ENCODE peak calls at places on chromosomes 2 and 18, in seven cellular contexts. M, Q, V, E, R, A and J are unnamed samples.

GRCh38 chr2:53075760-53076159 is 691.8 kb upstream of the CHAC2 start:
- DNase-seq in M (no peak), Q (no peak), V (no peak), E (no peak), R (no peak), A (no peak), J (no peak)

GRCh38 chr2:95297088-95297487 is at the start of gene KCNIP3:
- DNase-seq in M (peak), Q (no peak), V (no peak), E (no peak), R (no peak), A (peak), J (no peak)

GRCh38 chr2:58047969-58048368 is 1.4 kb downstream of the VRK2 start:
- DNase-seq in M (no peak), Q (no peak), V (no peak), E (no peak), R (no peak), A (no peak), J (no peak)

GRCh38 chr2:191977754-191978153 is 130.9 kb upstream of the CAVIN2 start:
- DNase-seq in M (no peak), Q (no peak), V (no peak), E (no peak), R (no peak), A (no peak), J (no peak)

GRCh38 chr2:63537306-63537705 is 51.0 kb downstream of the WDPCP start:
- DNase-seq in M (no peak), Q (no peak), V (no peak), E (no peak), R (no peak), A (no peak), J (peak)

GRCh38 chr18:75231053-75231406 is 20.4 kb downstream of the TSHZ1 start:
- DNase-seq in M (no peak), Q (no peak), V (no peak), E (no peak), R (no peak), A (no peak), J (no peak)

GRCh38 chr2:9211496-9211895 is 4.9 kb downstream of the ASAP2 start:
- DNase-seq in M (no peak), Q (no peak), V (no peak), E (no peak), R (no peak), A (no peak), J (no peak)

GRCh38 chr2:6770006-6770405 is 95.7 kb downstream of the CMPK2 start:
- DNase-seq in M (no peak), Q (no peak), V (no peak), E (no peak), R (no peak), A (no peak), J (no peak)

GRCh38 chr2:163732718-163733117 is 3.1 kb downstream of the FIGN start:
- DNase-seq in M (no peak), Q (no peak), V (no peak), E (no peak), R (no peak), A (no peak), J (no peak)

GRCh38 chr2:3634631-3635091 is 23.3 kb upstream of the ALLC start:
- DNase-seq in M (peak), Q (no peak), V (no peak), E (peak), R (peak), A (no peak), J (no peak)

GRCh38 chr2:43136862-43137261 is 89.5 kb downstream of the ZFP36L2 start:
- DNase-seq in M (no peak), Q (no peak), V (no peak), E (no peak), R (peak), A (no peak), J (no peak)

GRCh38 chr2:236747925-236748324 is 178.3 kb downstream of the ACKR3 start:
- DNase-seq in M (no peak), Q (no peak), V (no peak), E (no peak), R (no peak), A (no peak), J (no peak)

GRCh38 chr2:191682148-191682547 is 4.2 kb downstream of the NABP1 start:
- DNase-seq in M (no peak), Q (no peak), V (no peak), E (no peak), R (no peak), A (no peak), J (no peak)

GRCh38 chr2:73176205-73176880 is 26.0 kb upstream of the NOTO start:
- DNase-seq in M (no peak), Q (no peak), V (no peak), E (no peak), R (no peak), A (no peak), J (no peak)

GRCh38 chr2:7773974-7774365 is 856.8 kb downstream of the RNF144A start:
- DNase-seq in M (no peak), Q (no peak), V (no peak), E (no peak), R (no peak), A (no peak), J (no peak)

GRCh38 chr18:42525905-42526304 is 570.9 kb downstream of the PIK3C3 start:
- DNase-seq in M (no peak), Q (no peak), V (no peak), E (no peak), R (no peak), A (no peak), J (no peak)

GRCh38 chr2:16077601-16078000 is 137.3 kb downstream of the MYCN start:
- DNase-seq in M (no peak), Q (no peak), V (no peak), E (no peak), R (no peak), A (no peak), J (no peak)

GRCh38 chr18:45277870-45278269 is 337.4 kb upstream of the SLC14A2 start:
- DNase-seq in M (no peak), Q (no peak), V (no peak), E (no peak), R (no peak), A (no peak), J (no peak)

GRCh38 chr2:88078624-88079169 is 11.1 kb downstream of the SMYD1 start:
- DNase-seq in M (no peak), Q (no peak), V (no peak), E (no peak), R (no peak), A (no peak), J (no peak)

GRCh38 chr2:120917876-120918275 is 182.2 kb downstream of the GLI2 start:
- DNase-seq in M (no peak), Q (no peak), V (no peak), E (no peak), R (no peak), A (no peak), J (no peak)

GRCh38 chr2:10830203-10830602 is 17.6 kb upstream of the PDIA6 start:
- DNase-seq in M (no peak), Q (no peak), V (no peak), E (no peak), R (no peak), A (no peak), J (no peak)

GRCh38 chr2:237085261-237086221 is at the start of gene COPS8:
- DNase-seq in M (peak), Q (peak), V (peak), E (peak), R (peak), A (peak), J (peak)

GRCh38 chr2:48315847-48316194 is 214.1 kb upstream of the STON1 start:
- DNase-seq in M (no peak), Q (no peak), V (peak), E (no peak), R (no peak), A (no peak), J (no peak)

GRCh38 chr18:69895081-69896047 is 52.3 kb downstream of the CD226 start:
- DNase-seq in M (no peak), Q (no peak), V (no peak), E (no peak), R (no peak), A (no peak), J (no peak)

GRCh38 chr2:95799490-95799889 is 192.1 kb downstream of the ANKRD36C start:
- DNase-seq in M (no peak), Q (no peak), V (no peak), E (no peak), R (no peak), A (no peak), J (no peak)

GRCh38 chr2:177393381-177393780 is 808 bp downstream of the AGPS start:
- DNase-seq in M (no peak), Q (no peak), V (no peak), E (no peak), R (no peak), A (no peak), J (no peak)

GRCh38 chr2:107197601-107198000 is 311.6 kb upstream of the ST6GAL2 start:
- DNase-seq in M (no peak), Q (no peak), V (peak), E (no peak), R (no peak), A (no peak), J (no peak)

GRCh38 chr2:226607379-226607778 is 192.2 kb downstream of the IRS1 start:
- DNase-seq in M (no peak), Q (no peak), V (peak), E (no peak), R (no peak), A (no peak), J (no peak)

GRCh38 chr2:7073901-7074300 is 156.7 kb downstream of the RNF144A start:
- DNase-seq in M (no peak), Q (no peak), V (no peak), E (no peak), R (no peak), A (no peak), J (no peak)

GRCh38 chr2:1821530-1821929 is 77.2 kb upstream of the PXDN start:
- DNase-seq in M (no peak), Q (no peak), V (no peak), E (no peak), R (no peak), A (no peak), J (no peak)

GRCh38 chr2:238945433-238946150 is 97.7 kb downstream of the TWIST2 start:
- DNase-seq in M (no peak), Q (no peak), V (peak), E (peak), R (peak), A (no peak), J (peak)

GRCh38 chr2:223725494-223725893 is 111.9 kb downstream of the AP1S3 start:
- DNase-seq in M (peak), Q (no peak), V (peak), E (peak), R (peak), A (peak), J (peak)

GRCh38 chr2:223721746-223722145 is 115.6 kb downstream of the AP1S3 start:
- DNase-seq in M (no peak), Q (no peak), V (no peak), E (no peak), R (no peak), A (no peak), J (no peak)

GRCh38 chr2:223724831-223725230 is 112.6 kb downstream of the AP1S3 start:
- DNase-seq in M (no peak), Q (no peak), V (peak), E (no peak), R (no peak), A (no peak), J (no peak)

GRCh38 chr2:223722226-223722625 is 115.2 kb downstream of the AP1S3 start:
- DNase-seq in M (no peak), Q (no peak), V (no peak), E (no peak), R (no peak), A (no peak), J (no peak)

GRCh38 chr2:223723954-223724411 is 113.4 kb downstream of the AP1S3 start:
- DNase-seq in M (no peak), Q (no peak), V (peak), E (no peak), R (no peak), A (no peak), J (no peak)
- TF ChIP-seq POLR2A in M (no peak), Q (no peak), V (no peak), E (no peak), R (no peak), A (no peak), J (no peak)

GRCh38 chr2:218286570-218287459 is 5.5 kb downstream of the TMBIM1 start:
- DNase-seq in M (peak), Q (peak), V (peak), E (peak), R (peak), A (peak), J (peak)
- TF ChIP-seq POLR2A in M (no peak), Q (peak), V (no peak), E (no peak), R (no peak), A (peak), J (peak)

DNA sequence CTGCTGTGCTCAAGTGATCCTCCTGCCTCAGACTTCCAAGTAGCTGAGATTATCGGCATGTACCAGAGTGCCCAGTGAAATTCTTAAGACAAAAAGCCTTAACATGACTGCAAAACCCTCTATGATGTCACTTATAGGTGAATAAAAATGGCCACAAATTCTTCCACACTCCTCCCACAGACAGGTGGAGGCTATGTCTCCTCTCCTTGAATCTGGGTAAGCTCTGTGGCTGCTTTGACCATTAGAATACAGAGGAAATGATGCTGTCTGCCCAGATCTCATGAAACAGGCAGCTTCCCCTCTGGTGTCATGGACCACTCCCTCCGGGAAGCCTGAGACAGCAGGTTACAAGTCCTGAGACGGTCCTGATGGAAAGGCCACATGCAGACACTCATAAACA is 211.1 kb downstream of the TGIF1 start:
- DNase-seq in M (no peak), Q (no peak), V (no peak), E (no peak), R (no peak), A (no peak), J (no peak)
- TF ChIP-seq POLR2A in M (no peak), Q (no peak), V (no peak), E (no peak), R (no peak), A (no peak), J (no peak)

GRCh38 chr2:168246483-168247340 is 683 bp downstream of the STK39 start:
- DNase-seq in M (peak), Q (peak), V (peak), E (peak), R (peak), A (peak), J (peak)

GRCh38 chr2:168246072-168246482 is 1.3 kb downstream of the STK39 start:
- DNase-seq in M (no peak), Q (no peak), V (no peak), E (no peak), R (no peak), A (no peak), J (no peak)

GRCh38 chr2:168245074-168245825 is 2.1 kb downstream of the STK39 start:
- DNase-seq in M (no peak), Q (no peak), V (no peak), E (no peak), R (no peak), A (no peak), J (no peak)

GRCh38 chr2:168244318-168244717 is 3.1 kb downstream of the STK39 start:
- DNase-seq in M (no peak), Q (no peak), V (no peak), E (no peak), R (peak), A (peak), J (no peak)

DNA sequence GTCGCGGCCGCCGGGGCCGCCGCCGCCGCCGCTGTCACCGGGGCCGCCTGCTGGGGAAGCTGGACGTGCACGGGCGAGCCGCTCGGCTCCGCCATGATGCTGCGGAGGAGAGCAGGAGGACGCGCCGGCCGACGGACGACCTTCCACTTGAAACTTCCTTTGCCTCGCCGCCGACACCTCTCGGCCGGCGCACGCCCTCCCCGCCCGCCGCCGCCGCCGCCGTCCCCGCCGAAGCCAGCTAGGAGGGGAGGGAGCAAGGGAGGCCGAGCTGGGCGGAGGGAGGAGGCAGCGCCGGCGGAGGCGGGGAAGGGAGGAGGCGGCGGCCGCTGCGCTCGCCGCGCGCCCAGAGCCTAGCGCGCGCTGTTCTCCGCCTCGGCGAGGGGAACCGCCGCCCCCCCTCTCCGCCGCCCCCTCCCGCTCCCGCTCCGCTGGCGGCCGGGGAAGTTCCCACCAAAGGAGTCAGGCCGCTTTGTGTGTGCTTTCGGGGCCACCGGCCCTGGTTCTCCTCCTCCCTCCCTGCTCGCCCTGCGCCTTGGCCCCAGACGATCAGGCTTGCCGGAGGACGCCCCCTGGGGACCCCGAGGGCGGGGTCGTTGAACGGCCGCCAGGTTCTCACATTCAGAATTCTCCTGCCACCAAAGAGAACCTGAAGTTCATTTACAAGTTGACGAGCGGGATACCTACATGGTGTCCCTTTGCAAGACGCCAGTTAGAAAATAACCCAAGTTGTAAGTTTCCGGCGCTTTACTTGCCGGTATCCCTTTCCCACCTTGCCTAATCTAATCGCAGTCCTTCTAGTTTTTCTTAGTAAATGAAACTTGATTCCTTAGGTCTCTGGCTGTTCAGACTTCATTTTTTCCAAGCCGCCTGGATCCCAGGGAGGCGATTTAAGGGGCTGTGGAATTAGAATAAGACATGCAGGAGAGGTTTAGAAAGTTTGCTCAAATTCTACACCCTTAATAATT is at the start of gene STK39:
- DNase-seq in M (peak), Q (peak), V (peak), E (peak), R (peak), A (peak), J (peak)
- TF ChIP-seq POLR2A in M (no peak), Q (no peak), V (peak), E (no peak), R (no peak), A (no peak), J (peak)

GRCh38 chr18:31061945-31062344 is 19.4 kb upstream of the DSC3 start:
- DNase-seq in M (no peak), Q (no peak), V (no peak), E (no peak), R (no peak), A (no peak), J (no peak)
- TF ChIP-seq POLR2A in M (no peak), Q (peak), V (no peak), E (no peak), R (no peak), A (no peak), J (no peak)

GRCh38 chr2:27409321-27410073 is at the start of gene PPM1G:
- DNase-seq in M (peak), Q (peak), V (peak), E (peak), R (peak), A (peak), J (peak)
- TF ChIP-seq POLR2A in M (peak), Q (peak), V (peak), E (no peak), R (no peak), A (peak), J (peak)

DNA sequence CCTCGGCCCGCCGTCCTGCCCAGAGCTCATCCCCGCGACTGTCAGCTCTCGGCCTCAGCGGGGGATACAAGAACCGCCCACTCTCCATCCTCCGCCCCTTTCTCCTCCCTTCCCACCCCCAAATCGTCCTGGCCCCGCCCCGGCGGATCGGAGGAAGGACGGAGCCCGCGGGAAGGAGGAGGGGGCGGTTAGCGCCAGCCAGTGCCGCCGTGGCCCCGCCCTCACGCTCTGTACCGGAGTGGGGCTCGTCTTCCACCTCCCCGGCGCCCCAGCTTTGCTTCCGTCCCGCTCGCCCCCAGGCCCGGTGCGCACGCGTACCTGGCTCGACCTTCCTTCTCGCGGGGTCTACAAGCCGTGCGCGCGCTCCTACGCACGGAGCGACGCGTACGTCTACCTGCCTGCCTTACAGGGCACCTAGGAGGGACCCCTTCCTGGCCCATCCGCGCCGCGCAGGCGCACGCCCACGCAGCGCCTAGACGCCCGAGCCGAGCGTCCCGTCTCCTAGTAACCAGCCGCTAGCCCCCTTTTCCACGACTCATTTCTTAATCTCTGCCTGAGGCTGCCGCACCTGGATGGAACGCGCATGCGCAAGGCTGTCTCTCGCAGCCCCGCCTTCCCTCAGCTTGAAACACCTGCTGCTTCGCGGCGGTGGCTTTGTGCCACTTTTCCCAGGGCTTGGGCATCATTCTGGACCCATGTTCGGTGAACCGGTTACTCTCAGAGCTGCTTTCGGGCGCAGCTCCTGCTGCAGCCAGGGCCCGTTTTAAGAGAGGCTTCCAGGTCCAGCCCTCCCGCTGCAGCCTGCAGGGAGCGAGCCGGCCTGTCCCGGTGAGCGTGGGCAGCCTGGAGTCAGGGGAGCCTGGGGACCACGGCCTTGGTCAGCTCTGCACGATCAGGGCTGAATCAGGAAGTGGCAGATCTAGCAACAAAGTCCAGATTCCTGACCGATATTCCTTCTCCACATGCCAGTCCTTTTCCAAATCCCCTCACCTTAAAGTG is at the start of gene C2orf15:
- DNase-seq in M (peak), Q (peak), V (peak), E (peak), R (peak), A (peak), J (peak)
- TF ChIP-seq POLR2A in M (peak), Q (peak), V (no peak), E (no peak), R (no peak), A (peak), J (no peak)